ENCODE peak calls at places on chromosomes 3 and 15, in four cellular contexts. I, D, S and Z are unnamed samples.

GRCh38 chr3:4493931-4494806 is 1.0 kb downstream of the ITPR1 start:
- DNase-seq in S (no peak), D (no peak), I (no peak), Z (no peak)

GRCh38 chr15:52440414-52440813 is 88.3 kb downstream of the MYO5A start:
- DNase-seq in I (no peak), D (peak), S (no peak), Z (no peak)

GRCh38 chr15:91183630-91184029 is 83.6 kb downstream of the SV2B start:
- DNase-seq in S (peak), D (no peak), I (no peak), Z (no peak)

GRCh38 chr3:137116619-137117018 is 158.8 kb downstream of the IL20RB start:
- DNase-seq in D (no peak), S (no peak), I (no peak), Z (no peak)

GRCh38 chr3:171811913-171812321 is 1.6 kb upstream of the PLD1 start:
- DNase-seq in S (no peak), I (no peak), D (no peak), Z (peak)

GRCh38 chr15:100204771-100205170 is 137.0 kb downstream of the ADAMTS17 start:
- DNase-seq in D (no peak), S (no peak), I (no peak), Z (no peak)

GRCh38 chr3:191414286-191414685 is 46.7 kb upstream of the PYDC2 start:
- DNase-seq in I (no peak), D (no peak), S (no peak), Z (no peak)

GRCh38 chr15:84834969-84835368 is 17.8 kb downstream of the ALPK3 start:
- DNase-seq in I (no peak), D (no peak), S (no peak), Z (no peak)

GRCh38 chr15:78914027-78914764 is 30.6 kb downstream of the CTSH start:
- DNase-seq in S (no peak), I (peak), D (no peak), Z (no peak)

GRCh38 chr15:91182096-91182495 is 82.0 kb downstream of the SV2B start:
- DNase-seq in I (no peak), S (peak), D (no peak), Z (no peak)

GRCh38 chr15:57079446-57079845 is 161.0 kb downstream of the TCF12 start:
- DNase-seq in D (no peak), S (no peak), I (no peak), Z (no peak)

GRCh38 chr3:82133070-82133606 is 371.7 kb upstream of the GBE1 start:
- DNase-seq in I (peak), S (no peak), D (peak), Z (peak)

GRCh38 chr3:53804697-53805462 is 41.3 kb downstream of the CHDH start:
- DNase-seq in D (no peak), I (peak), S (no peak), Z (peak)

GRCh38 chr15:77402740-77403379 is 17.0 kb downstream of the PEAK1 start:
- DNase-seq in D (peak), S (no peak), I (no peak), Z (peak)

GRCh38 chr3:87198774-87199173 is 28.3 kb upstream of the CHMP2B start:
- DNase-seq in S (no peak), I (no peak), D (no peak), Z (no peak)

GRCh38 chr3:53152316-53152715 is 8.7 kb upstream of the PRKCD start:
- DNase-seq in S (no peak), D (no peak), I (no peak), Z (no peak)

GRCh38 chr3:98521897-98522537 is 685 bp downstream of the CLDND1 start:
- DNase-seq in S (peak), I (peak), D (peak), Z (peak)

GRCh38 chr3:54320376-54320775 is 198.0 kb downstream of the CACNA2D3 start:
- DNase-seq in S (no peak), I (no peak), D (no peak), Z (no peak)

GRCh38 chr3:72347819-72348319 is 500.4 kb downstream of the SHQ1 start:
- DNase-seq in S (no peak), D (no peak), I (peak), Z (no peak)

GRCh38 chr15:69303337-69304175 is 4.8 kb downstream of the PAQR5 start:
- DNase-seq in D (no peak), I (no peak), S (no peak), Z (no peak)

GRCh38 chr3:159191454-159191853 is 389.6 kb downstream of the MFSD1 start:
- DNase-seq in I (no peak), S (no peak), D (peak), Z (no peak)

GRCh38 chr3:109930592-109930991 is 593.2 kb upstream of the DPPA4 start:
- DNase-seq in D (no peak), I (no peak), S (no peak), Z (no peak)

GRCh38 chr15:92527197-92527596 is 128.4 kb downstream of the FAM174B start:
- DNase-seq in I (no peak), S (peak), D (no peak), Z (peak)

GRCh38 chr15:34621675-34622074 is 38.2 kb upstream of the GOLGA8B start:
- DNase-seq in S (no peak), I (no peak), D (no peak), Z (no peak)

GRCh38 chr3:97742036-97742435 is 22.5 kb upstream of the ARL6 start:
- DNase-seq in D (no peak), I (no peak), S (no peak), Z (no peak)

GRCh38 chr3:23915537-23916108 is 1.2 kb downstream of the NKIRAS1 start:
- DNase-seq in D (no peak), S (no peak), I (no peak), Z (no peak)

GRCh38 chr3:184874709-184875644 is 63.0 kb downstream of the VPS8 start:
- DNase-seq in D (peak), S (peak), I (no peak), Z (peak)

GRCh38 chr15:25852696-25853524 is 10.2 kb downstream of the ATP10A start:
- DNase-seq in S (no peak), D (peak), I (no peak), Z (no peak)

GRCh38 chr3:14216257-14217048 is 37.8 kb downstream of the LSM3 start:
- DNase-seq in S (no peak), I (no peak), D (no peak), Z (no peak)

GRCh38 chr3:183583331-183584245 is 28.1 kb upstream of the KLHL6 start:
- DNase-seq in I (no peak), S (no peak), D (no peak), Z (no peak)

GRCh38 chr3:194212021-194212868 is 76.3 kb downstream of the HES1 start:
- DNase-seq in I (no peak), S (no peak), D (no peak), Z (no peak)

GRCh38 chr15:67043939-67044771 is 21.2 kb upstream of the SMAD3 start:
- DNase-seq in S (no peak), I (no peak), D (no peak), Z (no peak)

GRCh38 chr3:99545941-99546580 is 92.3 kb upstream of the COL8A1 start:
- DNase-seq in D (no peak), I (no peak), S (no peak), Z (no peak)

GRCh38 chr3:19934098-19934566 is at the start of gene EFHB:
- DNase-seq in S (peak), I (no peak), D (no peak), Z (no peak)

GRCh38 chr15:29785068-29785467 is 37.2 kb downstream of the TJP1 start:
- DNase-seq in S (no peak), D (no peak), I (no peak), Z (no peak)